ENCODE peak calls at places on chromosomes 4 and X, in four cellular contexts. G, V, B and L are unnamed samples.
A peak's percentile ranks its signal among the peaks of the same experiment; 100 is the strongest.

GRCh38 chr4:105471566-105472176 is 2.2 kb downstream of the PPA2 start:
- DNase-seq in B (peak; percentile 67), V (peak; percentile 79), G (peak; percentile 73), L (peak; percentile 87)

GRCh38 chr4:4260185-4260751 is 12.2 kb upstream of the TMEM128 start:
- DNase-seq in G (no peak), B (no peak), V (peak; percentile 63), L (peak; percentile 37)

GRCh38 chrX:6226646-6227444 is 1.8 kb downstream of the NLGN4X start:
- DNase-seq in B (peak; percentile 50), G (peak; percentile 33), V (no peak), L (peak; percentile 39)

GRCh38 chrX:119617511-119618164 is 11.4 kb upstream of the NKRF start:
- DNase-seq in V (no peak), G (no peak), B (no peak), L (peak; percentile 6)

GRCh38 chrX:153646620-153647373 is at the start of gene DUSP9:
- DNase-seq in V (no peak), G (peak; percentile 80), B (no peak), L (peak; percentile 67)

GRCh38 chr4:108834787-108835384 is 72.0 kb upstream of the ETNPPL start:
- DNase-seq in B (no peak), G (no peak), V (peak; percentile 74), L (peak; percentile 40)

GRCh38 chr4:142840516-142841123 is 5.5 kb downstream of the INPP4B start:
- DNase-seq in G (no peak), V (peak; percentile 68), B (no peak), L (peak; percentile 32)

GRCh38 chrX:120120223-120120622 is 4.5 kb upstream of the RHOXF1 start:
- DNase-seq in B (no peak), V (peak; percentile 0), G (no peak), L (no peak)

GRCh38 chrX:132171478-132171877 is 43.7 kb upstream of the FRMD7 start:
- DNase-seq in G (no peak), V (peak; percentile 0), B (no peak), L (no peak)

GRCh38 chr4:1501754-1502500 is 95.7 kb upstream of the NKX1-1 start:
- DNase-seq in V (no peak), B (no peak), G (peak; percentile 18), L (no peak)

GRCh38 chr4:6329478-6330383 is 60.1 kb downstream of the WFS1 start:
- DNase-seq in G (no peak), B (no peak), V (no peak), L (no peak)

GRCh38 chr4:6330384-6330767 is 60.7 kb downstream of the WFS1 start:
- DNase-seq in V (no peak), B (no peak), G (no peak), L (no peak)

GRCh38 chr4:6327220-6327917 is 57.7 kb downstream of the WFS1 start:
- DNase-seq in G (peak; percentile 84), V (peak; percentile 55), B (peak; percentile 98), L (peak; percentile 76)

GRCh38 chr4:6326312-6327060 is 56.8 kb downstream of the WFS1 start:
- DNase-seq in B (no peak), G (no peak), V (no peak), L (no peak)

GRCh38 chr4:6328526-6328925 is 58.9 kb downstream of the WFS1 start:
- DNase-seq in B (no peak), V (no peak), G (no peak), L (no peak)
- H3K56ac ChIP-seq in B (no peak overlapping the region), V (no peak overlapping the region), G (no peak overlapping the region), L (no peak overlapping the region)

DNA sequence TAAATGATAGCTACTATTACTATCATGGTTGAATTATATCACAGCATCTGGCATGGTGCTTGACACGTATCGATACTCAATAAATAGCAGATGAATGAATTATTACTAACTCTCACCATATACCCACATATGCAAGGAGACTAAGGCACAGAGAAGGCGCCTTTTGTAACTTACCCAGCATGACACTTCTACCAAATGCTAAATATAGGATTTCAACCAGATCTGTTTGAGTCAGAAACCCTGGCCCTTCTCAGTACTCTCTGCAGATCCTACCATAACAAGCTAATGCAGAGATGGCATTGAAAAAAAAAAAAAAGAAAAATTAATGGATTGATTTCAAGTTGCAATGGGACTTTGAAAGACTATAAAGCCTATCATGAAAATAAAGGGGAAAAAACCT is 219.5 kb downstream of the DHX15 start:
- DNase-seq in G (no peak), V (no peak), B (no peak), L (no peak)
- H3K56ac ChIP-seq in G (no peak overlapping the region), V (no peak overlapping the region), B (no peak overlapping the region), L (no peak overlapping the region)

GRCh38 chr4:164536829-164537228 is 217.1 kb upstream of the SMIM31 start:
- DNase-seq in V (peak; percentile 7), G (no peak), B (no peak), L (peak; percentile 11)

GRCh38 chr4:164538061-164538460 is 215.9 kb upstream of the SMIM31 start:
- DNase-seq in V (no peak), G (no peak), B (no peak), L (no peak)

GRCh38 chr4:164540987-164541386 is 212.9 kb upstream of the SMIM31 start:
- DNase-seq in G (no peak), V (no peak), B (no peak), L (no peak)

GRCh38 chr4:164542431-164542830 is 211.5 kb upstream of the SMIM31 start:
- DNase-seq in V (no peak), G (no peak), B (no peak), L (no peak)
- H3K56ac ChIP-seq in V (no peak overlapping the region), G (no peak overlapping the region), B (no peak overlapping the region), L (no peak overlapping the region)

GRCh38 chr4:189304755-189305154 is 635.9 kb upstream of the FRG1 start:
- DNase-seq in G (no peak), V (peak; percentile 62), B (no peak), L (no peak)
- H3K56ac ChIP-seq in G (no peak overlapping the region), V (no peak overlapping the region), B (no peak overlapping the region), L (no peak overlapping the region)

GRCh38 chr4:47060561-47060960 is 29.2 kb downstream of the GABRB1 start:
- DNase-seq in G (no peak), B (no peak), V (no peak), L (no peak)
- H3K56ac ChIP-seq in G (no peak overlapping the region), B (no peak overlapping the region), V (no peak overlapping the region), L (no peak overlapping the region)

GRCh38 chr4:2817701-2818350 is 24.9 kb downstream of the SH3BP2 start:
- DNase-seq in G (peak; percentile 65), B (peak; percentile 85), V (no peak), L (peak; percentile 56)

GRCh38 chr4:2817136-2817535 is 24.3 kb downstream of the SH3BP2 start:
- DNase-seq in G (no peak), B (no peak), V (no peak), L (no peak)

GRCh38 chr4:2818351-2818939 is 25.2 kb upstream of the ADD1 start:
- DNase-seq in V (no peak), B (peak; percentile 80), G (peak; percentile 47), L (peak; percentile 35)

GRCh38 chr4:2820216-2820982 is 23.2 kb upstream of the ADD1 start:
- DNase-seq in B (no peak), G (no peak), V (no peak), L (no peak)

GRCh38 chr4:2819244-2820215 is 24.1 kb upstream of the ADD1 start:
- DNase-seq in B (no peak), G (no peak), V (no peak), L (no peak)
- H3K56ac ChIP-seq in B (no peak overlapping the region), G (no peak overlapping the region), V (no peak overlapping the region), L (peak overlapping the region; percentile 34)